ENCODE peak calls at places on chromosomes 16 and 17, in eight cellular contexts. One of them, this sample, is unnamed.

GRCh38 chr17:57448288-57449283 is 192.3 kb downstream of the MSI2 start:
- DNase-seq in upper lobe of left lung: no peak
- DNase-seq in astrocyte of the cerebellum: no peak
- DNase-seq in bronchial epithelial cell: peak
- DNase-seq in coronary artery: no peak
- DNase-seq in mesothelial cell of epicardium: no peak
- DNase-seq in HFF-Myc: no peak
- DNase-seq in dorsolateral prefrontal cortex: no peak
- DNase-seq in this sample: no peak

GRCh38 chr17:62616993-62617893 is 10.2 kb upstream of the MRC2 start:
- DNase-seq in upper lobe of left lung: no peak
- DNase-seq in mesothelial cell of epicardium: no peak
- DNase-seq in dorsolateral prefrontal cortex: no peak
- DNase-seq in coronary artery: no peak
- DNase-seq in bronchial epithelial cell: no peak
- DNase-seq in astrocyte of the cerebellum: no peak
- DNase-seq in HFF-Myc: no peak
- DNase-seq in this sample: peak

GRCh38 chr17:50462446-50462845 is 6.2 kb downstream of the CHAD start:
- DNase-seq in HFF-Myc: no peak
- DNase-seq in bronchial epithelial cell: no peak
- DNase-seq in coronary artery: no peak
- DNase-seq in upper lobe of left lung: no peak
- DNase-seq in dorsolateral prefrontal cortex: no peak
- DNase-seq in mesothelial cell of epicardium: no peak
- DNase-seq in astrocyte of the cerebellum: no peak
- DNase-seq in this sample: no peak

GRCh38 chr17:491086-492014 is 138.7 kb upstream of the RPH3AL start:
- DNase-seq in dorsolateral prefrontal cortex: no peak
- DNase-seq in upper lobe of left lung: peak
- DNase-seq in HFF-Myc: no peak
- DNase-seq in bronchial epithelial cell: no peak
- DNase-seq in coronary artery: no peak
- DNase-seq in astrocyte of the cerebellum: no peak
- DNase-seq in mesothelial cell of epicardium: peak
- DNase-seq in this sample: peak

GRCh38 chr16:11078812-11079459 is 134.6 kb downstream of the CLEC16A start:
- DNase-seq in dorsolateral prefrontal cortex: no peak
- DNase-seq in coronary artery: no peak
- DNase-seq in upper lobe of left lung: no peak
- DNase-seq in astrocyte of the cerebellum: peak
- DNase-seq in bronchial epithelial cell: no peak
- DNase-seq in HFF-Myc: peak
- DNase-seq in mesothelial cell of epicardium: no peak
- DNase-seq in this sample: no peak

GRCh38 chr17:17978481-17979424 is 6.1 kb downstream of the DRC3 start:
- DNase-seq in bronchial epithelial cell: no peak
- DNase-seq in coronary artery: no peak
- DNase-seq in mesothelial cell of epicardium: no peak
- DNase-seq in astrocyte of the cerebellum: no peak
- DNase-seq in upper lobe of left lung: no peak
- DNase-seq in dorsolateral prefrontal cortex: no peak
- DNase-seq in HFF-Myc: no peak
- DNase-seq in this sample: no peak

GRCh38 chr17:57899822-57900221 is 50.0 kb upstream of the MRPS23 start:
- DNase-seq in HFF-Myc: no peak
- DNase-seq in bronchial epithelial cell: no peak
- DNase-seq in upper lobe of left lung: peak
- DNase-seq in mesothelial cell of epicardium: no peak
- DNase-seq in coronary artery: no peak
- DNase-seq in dorsolateral prefrontal cortex: no peak
- DNase-seq in astrocyte of the cerebellum: no peak
- DNase-seq in this sample: no peak

GRCh38 chr16:1244881-1245280 is 4.4 kb downstream of the TPSAB1 start:
- DNase-seq in upper lobe of left lung: peak
- DNase-seq in mesothelial cell of epicardium: no peak
- DNase-seq in coronary artery: no peak
- DNase-seq in astrocyte of the cerebellum: no peak
- DNase-seq in bronchial epithelial cell: no peak
- DNase-seq in HFF-Myc: no peak
- DNase-seq in dorsolateral prefrontal cortex: no peak
- DNase-seq in this sample: no peak

GRCh38 chr16:62876133-62876532 is 839.9 kb upstream of the CDH8 start:
- DNase-seq in HFF-Myc: no peak
- DNase-seq in bronchial epithelial cell: no peak
- DNase-seq in astrocyte of the cerebellum: no peak
- DNase-seq in dorsolateral prefrontal cortex: no peak
- DNase-seq in upper lobe of left lung: no peak
- DNase-seq in mesothelial cell of epicardium: no peak
- DNase-seq in coronary artery: no peak
- DNase-seq in this sample: no peak

GRCh38 chr16:63804126-63804525 is 1317.7 kb downstream of the CDH11 start:
- DNase-seq in coronary artery: no peak
- DNase-seq in astrocyte of the cerebellum: no peak
- DNase-seq in bronchial epithelial cell: no peak
- DNase-seq in dorsolateral prefrontal cortex: no peak
- DNase-seq in mesothelial cell of epicardium: no peak
- DNase-seq in upper lobe of left lung: no peak
- DNase-seq in HFF-Myc: no peak
- DNase-seq in this sample: no peak

GRCh38 chr17:8740486-8740885 is 4.2 kb downstream of the CCDC42 start:
- DNase-seq in mesothelial cell of epicardium: no peak
- DNase-seq in astrocyte of the cerebellum: no peak
- DNase-seq in bronchial epithelial cell: no peak
- DNase-seq in coronary artery: no peak
- DNase-seq in dorsolateral prefrontal cortex: no peak
- DNase-seq in upper lobe of left lung: no peak
- DNase-seq in HFF-Myc: no peak
- DNase-seq in this sample: no peak

GRCh38 chr17:38584350-38584925 is 21.3 kb downstream of the SRCIN1 start:
- DNase-seq in HFF-Myc: no peak
- DNase-seq in upper lobe of left lung: peak
- DNase-seq in mesothelial cell of epicardium: peak
- DNase-seq in astrocyte of the cerebellum: no peak
- DNase-seq in coronary artery: no peak
- DNase-seq in bronchial epithelial cell: peak
- DNase-seq in dorsolateral prefrontal cortex: no peak
- DNase-seq in this sample: peak

DNA sequence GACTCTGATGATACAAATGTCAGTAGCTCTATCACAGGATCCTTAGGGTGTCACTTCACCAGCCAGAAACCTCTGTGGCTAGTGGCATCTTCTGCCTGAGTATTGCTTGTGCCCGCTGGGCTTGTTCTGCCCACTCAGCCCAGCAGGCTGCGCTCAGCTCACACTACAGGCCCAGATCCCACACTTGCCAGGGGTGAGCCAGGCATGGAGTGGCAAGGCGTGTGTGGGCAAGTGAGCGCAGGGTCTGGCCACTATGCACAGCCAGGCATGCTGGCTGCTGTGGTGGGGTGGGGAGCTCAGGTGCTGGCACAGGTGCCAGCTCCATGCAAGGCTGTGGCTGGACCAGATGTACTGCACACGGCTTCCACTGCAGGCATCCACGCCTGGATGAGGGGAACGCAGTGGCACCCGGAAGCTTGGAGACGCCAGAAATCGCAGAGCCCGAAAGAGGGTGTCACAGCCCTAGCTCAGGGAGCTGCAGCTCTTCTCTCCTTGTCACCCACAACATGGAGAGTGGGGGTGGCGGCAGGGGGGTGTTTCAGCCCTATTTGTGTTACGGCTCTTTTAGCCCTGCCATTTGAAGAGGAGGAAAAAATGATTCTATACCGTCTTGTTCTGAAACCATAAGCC is 10.2 kb downstream of the CFAP97D1 start:
- DNase-seq in coronary artery: no peak
- DNase-seq in bronchial epithelial cell: peak
- DNase-seq in mesothelial cell of epicardium: no peak
- DNase-seq in dorsolateral prefrontal cortex: no peak
- DNase-seq in astrocyte of the cerebellum: no peak
- DNase-seq in upper lobe of left lung: no peak
- DNase-seq in HFF-Myc: no peak
- DNase-seq in this sample: no peak
- TF ChIP-seq CTCF in coronary artery: no peak
- TF ChIP-seq CTCF in bronchial epithelial cell: peak
- TF ChIP-seq CTCF in mesothelial cell of epicardium: no peak
- TF ChIP-seq CTCF in dorsolateral prefrontal cortex: peak
- TF ChIP-seq CTCF in astrocyte of the cerebellum: peak
- TF ChIP-seq CTCF in upper lobe of left lung: peak
- TF ChIP-seq CTCF in HFF-Myc: peak
- TF ChIP-seq CTCF in this sample: no peak

DNA sequence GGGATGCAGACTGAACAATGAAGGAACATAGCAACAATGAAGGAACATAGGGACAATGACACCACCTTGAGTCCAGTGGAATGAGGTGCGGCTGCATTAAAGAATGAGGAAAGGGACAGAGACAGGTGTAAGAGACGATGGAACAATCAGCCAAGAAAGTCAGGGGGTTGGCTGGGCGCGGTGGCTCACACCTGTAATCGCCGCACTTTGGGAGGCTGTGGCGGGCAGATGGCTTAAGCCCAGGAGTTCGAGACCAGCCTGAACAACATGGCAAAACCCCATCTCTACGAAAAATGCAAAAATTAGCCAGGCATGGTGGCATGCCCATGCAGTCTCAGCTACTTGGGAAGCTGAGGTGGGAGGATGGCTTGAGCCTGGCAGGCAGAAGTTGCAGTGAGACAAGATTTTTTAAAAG is 13.6 kb upstream of the CBFB start:
- DNase-seq in mesothelial cell of epicardium: no peak
- DNase-seq in astrocyte of the cerebellum: no peak
- DNase-seq in coronary artery: peak
- DNase-seq in HFF-Myc: no peak
- DNase-seq in upper lobe of left lung: peak
- DNase-seq in dorsolateral prefrontal cortex: no peak
- DNase-seq in bronchial epithelial cell: no peak
- DNase-seq in this sample: no peak
- TF ChIP-seq CTCF in mesothelial cell of epicardium: no peak
- TF ChIP-seq CTCF in astrocyte of the cerebellum: no peak
- TF ChIP-seq CTCF in coronary artery: no peak
- TF ChIP-seq CTCF in HFF-Myc: no peak
- TF ChIP-seq CTCF in upper lobe of left lung: no peak
- TF ChIP-seq CTCF in dorsolateral prefrontal cortex: no peak
- TF ChIP-seq CTCF in bronchial epithelial cell: no peak
- TF ChIP-seq CTCF in this sample: no peak

GRCh38 chr16:68885321-68885720 is 42.0 kb downstream of the TANGO6 start:
- DNase-seq in astrocyte of the cerebellum: no peak
- DNase-seq in mesothelial cell of epicardium: no peak
- DNase-seq in upper lobe of left lung: no peak
- DNase-seq in HFF-Myc: no peak
- DNase-seq in coronary artery: no peak
- DNase-seq in bronchial epithelial cell: no peak
- DNase-seq in dorsolateral prefrontal cortex: no peak
- DNase-seq in this sample: no peak

GRCh38 chr16:68887107-68887506 is 43.8 kb downstream of the TANGO6 start:
- DNase-seq in astrocyte of the cerebellum: no peak
- DNase-seq in dorsolateral prefrontal cortex: no peak
- DNase-seq in coronary artery: no peak
- DNase-seq in mesothelial cell of epicardium: no peak
- DNase-seq in bronchial epithelial cell: no peak
- DNase-seq in HFF-Myc: no peak
- DNase-seq in upper lobe of left lung: no peak
- DNase-seq in this sample: no peak

GRCh38 chr16:68892898-68893297 is 49.6 kb downstream of the TANGO6 start:
- DNase-seq in upper lobe of left lung: no peak
- DNase-seq in dorsolateral prefrontal cortex: no peak
- DNase-seq in mesothelial cell of epicardium: no peak
- DNase-seq in astrocyte of the cerebellum: no peak
- DNase-seq in coronary artery: no peak
- DNase-seq in HFF-Myc: no peak
- DNase-seq in bronchial epithelial cell: no peak
- DNase-seq in this sample: no peak

GRCh38 chr16:68892214-68892613 is 48.9 kb downstream of the TANGO6 start:
- DNase-seq in mesothelial cell of epicardium: no peak
- DNase-seq in dorsolateral prefrontal cortex: no peak
- DNase-seq in bronchial epithelial cell: no peak
- DNase-seq in upper lobe of left lung: no peak
- DNase-seq in astrocyte of the cerebellum: no peak
- DNase-seq in HFF-Myc: no peak
- DNase-seq in coronary artery: no peak
- DNase-seq in this sample: no peak

GRCh38 chr16:68889508-68890150 is 46.3 kb downstream of the TANGO6 start:
- DNase-seq in upper lobe of left lung: no peak
- DNase-seq in coronary artery: no peak
- DNase-seq in astrocyte of the cerebellum: no peak
- DNase-seq in bronchial epithelial cell: no peak
- DNase-seq in dorsolateral prefrontal cortex: no peak
- DNase-seq in HFF-Myc: no peak
- DNase-seq in mesothelial cell of epicardium: no peak
- DNase-seq in this sample: no peak
- TF ChIP-seq CTCF in upper lobe of left lung: no peak
- TF ChIP-seq CTCF in coronary artery: no peak
- TF ChIP-seq CTCF in astrocyte of the cerebellum: no peak
- TF ChIP-seq CTCF in bronchial epithelial cell: no peak
- TF ChIP-seq CTCF in dorsolateral prefrontal cortex: no peak
- TF ChIP-seq CTCF in HFF-Myc: no peak
- TF ChIP-seq CTCF in mesothelial cell of epicardium: no peak
- TF ChIP-seq CTCF in this sample: no peak

DNA sequence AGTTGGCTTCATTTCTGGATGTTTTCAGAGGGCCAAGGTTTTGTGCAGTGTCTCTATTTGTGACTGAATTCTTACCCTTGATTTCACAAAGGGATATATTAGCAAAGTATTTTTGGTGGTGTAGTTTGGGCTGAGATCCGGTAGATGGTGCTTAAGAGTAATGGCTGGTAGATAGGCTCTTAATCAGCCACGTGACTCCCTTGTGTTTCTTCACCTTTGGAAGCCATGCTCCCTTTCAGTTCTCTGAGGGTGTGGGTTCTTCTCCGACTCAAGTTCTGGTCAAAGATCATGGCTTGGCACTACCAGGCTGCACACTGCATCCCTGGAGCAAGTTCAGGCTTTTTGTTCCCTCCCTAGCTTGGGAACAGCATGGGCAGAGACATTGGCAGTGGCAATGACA is 887.3 kb downstream of the CDH8 start:
- DNase-seq in astrocyte of the cerebellum: no peak
- DNase-seq in upper lobe of left lung: no peak
- DNase-seq in coronary artery: no peak
- DNase-seq in mesothelial cell of epicardium: no peak
- DNase-seq in bronchial epithelial cell: no peak
- DNase-seq in HFF-Myc: no peak
- DNase-seq in dorsolateral prefrontal cortex: no peak
- DNase-seq in this sample: no peak
- TF ChIP-seq CTCF in astrocyte of the cerebellum: no peak
- TF ChIP-seq CTCF in upper lobe of left lung: no peak
- TF ChIP-seq CTCF in coronary artery: no peak
- TF ChIP-seq CTCF in mesothelial cell of epicardium: no peak
- TF ChIP-seq CTCF in bronchial epithelial cell: no peak
- TF ChIP-seq CTCF in HFF-Myc: no peak
- TF ChIP-seq CTCF in dorsolateral prefrontal cortex: no peak
- TF ChIP-seq CTCF in this sample: no peak

DNA sequence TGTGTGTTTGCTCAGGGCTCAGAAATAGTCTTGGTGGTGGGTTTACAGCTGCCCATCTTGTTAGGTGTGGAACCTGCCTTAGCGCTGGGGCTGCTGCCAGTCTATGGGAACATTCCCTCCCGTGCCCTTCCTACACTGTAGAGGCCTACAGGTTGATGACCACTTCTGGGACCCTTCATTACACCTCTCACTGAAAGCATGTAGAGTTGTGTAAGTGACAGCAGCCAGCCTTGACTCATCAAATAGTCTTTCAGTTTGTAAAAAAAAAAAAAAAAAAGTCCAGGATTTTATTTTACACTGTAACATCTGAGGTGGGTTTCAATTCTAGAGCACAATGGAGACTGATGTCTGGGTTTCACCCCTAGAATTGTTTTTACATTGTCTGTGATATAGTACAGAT is 193.9 kb downstream of the SPECC1 start:
- DNase-seq in bronchial epithelial cell: peak
- DNase-seq in upper lobe of left lung: no peak
- DNase-seq in mesothelial cell of epicardium: no peak
- DNase-seq in coronary artery: no peak
- DNase-seq in dorsolateral prefrontal cortex: no peak
- DNase-seq in astrocyte of the cerebellum: no peak
- DNase-seq in HFF-Myc: no peak
- DNase-seq in this sample: no peak
- TF ChIP-seq CTCF in bronchial epithelial cell: no peak
- TF ChIP-seq CTCF in upper lobe of left lung: no peak
- TF ChIP-seq CTCF in mesothelial cell of epicardium: no peak
- TF ChIP-seq CTCF in coronary artery: no peak
- TF ChIP-seq CTCF in dorsolateral prefrontal cortex: no peak
- TF ChIP-seq CTCF in astrocyte of the cerebellum: no peak
- TF ChIP-seq CTCF in HFF-Myc: no peak
- TF ChIP-seq CTCF in this sample: no peak